ENCODE peak calls at places on chromosomes 5 and 9, in five cellular contexts. One of them, this sample, is unnamed.

GRCh38 chr5:159704160-159704559 is 212.1 kb upstream of the ADRA1B start:
- DNase-seq in stomach: no peak
- DNase-seq in neural progenitor cell: no peak
- DNase-seq in fibroblast of lung: no peak
- DNase-seq in heart left ventricle: no peak
- DNase-seq in this sample: no peak

GRCh38 chr5:142325677-142326479 is 1.1 kb upstream of the SPRY4 start:
- DNase-seq in fibroblast of lung: peak
- DNase-seq in neural progenitor cell: peak
- DNase-seq in stomach: peak
- DNase-seq in heart left ventricle: peak
- DNase-seq in this sample: peak

GRCh38 chr9:37976714-37977477 is 73.0 kb upstream of the SLC25A51 start:
- DNase-seq in heart left ventricle: peak
- DNase-seq in neural progenitor cell: no peak
- DNase-seq in fibroblast of lung: peak
- DNase-seq in stomach: no peak
- DNase-seq in this sample: no peak

GRCh38 chr5:89613222-89613956 is 730.4 kb upstream of the MEF2C start:
- DNase-seq in stomach: no peak
- DNase-seq in fibroblast of lung: no peak
- DNase-seq in neural progenitor cell: no peak
- DNase-seq in heart left ventricle: no peak
- DNase-seq in this sample: no peak

GRCh38 chr9:134789168-134789567 is 91.4 kb upstream of the FCN2 start:
- DNase-seq in stomach: no peak
- DNase-seq in neural progenitor cell: no peak
- DNase-seq in heart left ventricle: no peak
- DNase-seq in fibroblast of lung: no peak
- DNase-seq in this sample: no peak

GRCh38 chr9:118882674-118883073 is 486.6 kb downstream of the BRINP1 start:
- DNase-seq in stomach: no peak
- DNase-seq in neural progenitor cell: no peak
- DNase-seq in heart left ventricle: no peak
- DNase-seq in fibroblast of lung: no peak
- DNase-seq in this sample: no peak

GRCh38 chr5:141478321-141478945 is 2.7 kb downstream of the PCDHGC3 start:
- DNase-seq in heart left ventricle: no peak
- DNase-seq in fibroblast of lung: no peak
- DNase-seq in stomach: peak
- DNase-seq in neural progenitor cell: no peak
- DNase-seq in this sample: no peak

GRCh38 chr5:179263391-179264052 is 81.7 kb downstream of the ADAMTS2 start:
- DNase-seq in fibroblast of lung: no peak
- DNase-seq in heart left ventricle: peak
- DNase-seq in stomach: peak
- DNase-seq in neural progenitor cell: no peak
- DNase-seq in this sample: no peak

GRCh38 chr5:54249210-54250028 is 61.0 kb downstream of the ARL15 start:
- DNase-seq in stomach: peak
- DNase-seq in neural progenitor cell: no peak
- DNase-seq in heart left ventricle: no peak
- DNase-seq in fibroblast of lung: no peak
- DNase-seq in this sample: no peak

GRCh38 chr5:85395526-85395925 is 1010.8 kb upstream of the EDIL3 start:
- DNase-seq in heart left ventricle: no peak
- DNase-seq in stomach: no peak
- DNase-seq in neural progenitor cell: no peak
- DNase-seq in fibroblast of lung: no peak
- DNase-seq in this sample: no peak
- H3K27ac ChIP-seq in heart left ventricle: no peak
- H3K27ac ChIP-seq in stomach: no peak
- H3K27ac ChIP-seq in neural progenitor cell: no peak
- H3K27ac ChIP-seq in fibroblast of lung: no peak
- H3K27ac ChIP-seq in this sample: no peak

GRCh38 chr5:149492781-149493180 is 58.5 kb downstream of the CSNK1A1 start:
- DNase-seq in neural progenitor cell: no peak
- DNase-seq in fibroblast of lung: no peak
- DNase-seq in stomach: no peak
- DNase-seq in heart left ventricle: no peak
- DNase-seq in this sample: no peak
- H3K27ac ChIP-seq in neural progenitor cell: no peak
- H3K27ac ChIP-seq in fibroblast of lung: no peak
- H3K27ac ChIP-seq in stomach: no peak
- H3K27ac ChIP-seq in heart left ventricle: no peak
- H3K27ac ChIP-seq in this sample: no peak

GRCh38 chr9:129146441-129146933 is 31.6 kb downstream of the IER5L start:
- DNase-seq in fibroblast of lung: peak
- DNase-seq in stomach: no peak
- DNase-seq in neural progenitor cell: no peak
- DNase-seq in heart left ventricle: no peak
- DNase-seq in this sample: no peak
- H3K27ac ChIP-seq in fibroblast of lung: peak
- H3K27ac ChIP-seq in stomach: peak
- H3K27ac ChIP-seq in neural progenitor cell: peak
- H3K27ac ChIP-seq in heart left ventricle: peak
- H3K27ac ChIP-seq in this sample: peak

GRCh38 chr5:39713224-39713911 is 288.6 kb upstream of the DAB2 start:
- DNase-seq in fibroblast of lung: peak
- DNase-seq in heart left ventricle: no peak
- DNase-seq in stomach: no peak
- DNase-seq in neural progenitor cell: no peak
- DNase-seq in this sample: no peak
- H3K27ac ChIP-seq in fibroblast of lung: no peak
- H3K27ac ChIP-seq in heart left ventricle: no peak
- H3K27ac ChIP-seq in stomach: no peak
- H3K27ac ChIP-seq in neural progenitor cell: no peak
- H3K27ac ChIP-seq in this sample: no peak

GRCh38 chr9:136720251-136720886 is 8.0 kb downstream of the DIPK1B start:
- DNase-seq in fibroblast of lung: no peak
- DNase-seq in heart left ventricle: no peak
- DNase-seq in neural progenitor cell: peak
- DNase-seq in stomach: no peak
- DNase-seq in this sample: no peak

GRCh38 chr9:136722093-136722968 is 10.0 kb downstream of the DIPK1B start:
- DNase-seq in heart left ventricle: no peak
- DNase-seq in fibroblast of lung: no peak
- DNase-seq in stomach: no peak
- DNase-seq in neural progenitor cell: no peak
- DNase-seq in this sample: no peak

GRCh38 chr9:136720887-136721338 is 8.5 kb downstream of the DIPK1B start:
- DNase-seq in heart left ventricle: no peak
- DNase-seq in neural progenitor cell: no peak
- DNase-seq in fibroblast of lung: no peak
- DNase-seq in stomach: no peak
- DNase-seq in this sample: no peak

GRCh38 chr9:136722969-136723356 is 10.6 kb downstream of the DIPK1B start:
- DNase-seq in fibroblast of lung: no peak
- DNase-seq in neural progenitor cell: no peak
- DNase-seq in heart left ventricle: no peak
- DNase-seq in stomach: no peak
- DNase-seq in this sample: no peak

DNA sequence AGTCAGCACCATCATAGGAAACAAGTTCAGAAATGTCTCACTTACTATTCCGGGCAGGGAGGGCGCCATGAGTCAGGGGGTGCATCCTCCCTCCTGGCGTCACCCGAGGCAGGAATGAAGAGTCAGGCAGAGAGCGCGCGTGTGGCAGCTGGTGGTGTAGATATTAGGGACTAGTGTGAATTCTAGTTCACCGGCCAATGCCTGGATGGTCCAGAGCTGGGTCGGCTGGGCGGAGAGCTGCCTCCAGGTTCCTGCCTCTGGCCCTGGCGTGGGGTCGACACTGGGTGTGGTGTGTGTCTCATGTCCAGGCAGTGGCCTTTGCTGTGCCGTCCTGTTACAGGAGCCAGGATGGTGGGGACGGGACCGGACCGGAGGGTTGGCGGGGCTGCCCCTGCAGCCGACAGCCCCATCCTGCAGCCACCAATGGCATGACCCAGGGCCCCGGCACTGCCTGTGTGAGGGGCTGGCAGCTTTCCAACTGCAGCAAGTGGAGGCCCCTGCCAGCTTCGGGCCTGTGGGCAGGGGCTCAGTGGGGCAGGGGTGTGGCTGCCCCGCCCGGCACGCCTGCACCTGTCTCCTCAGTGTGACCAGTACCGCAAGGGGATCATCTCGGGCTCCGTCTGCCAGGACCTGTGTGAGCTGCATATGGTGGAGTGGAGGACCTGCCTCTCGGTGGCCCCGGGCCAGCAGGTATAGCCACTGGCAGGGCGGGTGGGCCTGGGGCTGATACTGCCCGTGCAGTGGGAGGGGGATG is 9.1 kb downstream of the DIPK1B start:
- DNase-seq in stomach: no peak
- DNase-seq in neural progenitor cell: no peak
- DNase-seq in fibroblast of lung: peak
- DNase-seq in heart left ventricle: no peak
- DNase-seq in this sample: no peak
- H3K27ac ChIP-seq in stomach: no peak
- H3K27ac ChIP-seq in neural progenitor cell: no peak
- H3K27ac ChIP-seq in fibroblast of lung: no peak
- H3K27ac ChIP-seq in heart left ventricle: peak
- H3K27ac ChIP-seq in this sample: peak